ENCODE peak calls at places on chromosomes 6 and 20, in four cellular contexts. P is K562, I is GM12878, A is endothelial cell of umbilical vein. K is an unnamed sample.
A peak's percentile ranks its signal among the peaks of the same experiment; 100 is the strongest.

GRCh38 chr6:163836916-163837660 is 422.6 kb downstream of the QKI start:
- DNase-seq in P (no peak), I (no peak), A (no peak), K (no peak)

GRCh38 chr6:6713660-6714446 is 125.3 kb downstream of the LY86 start:
- DNase-seq in P (no peak), I (no peak), A (no peak), K (peak; percentile 52)

GRCh38 chr20:35226775-35227681 is 538 bp downstream of the MMP24 start:
- DNase-seq in P (peak; percentile 91), I (no peak), A (peak; percentile 35), K (peak; percentile 34)

GRCh38 chr6:26329763-26330511 is 35.1 kb upstream of the BTN3A2 start:
- DNase-seq in P (no peak), I (no peak), A (peak; percentile 52), K (peak; percentile 68)

GRCh38 chr20:11608736-11609135 is 309.0 kb upstream of the BTBD3 start:
- DNase-seq in P (no peak), I (no peak), A (no peak), K (no peak)

GRCh38 chr6:137798846-137799245 is 68.2 kb upstream of the TNFAIP3 start:
- DNase-seq in P (no peak), I (no peak), A (no peak), K (peak; percentile 32)

GRCh38 chr6:12246900-12247299 is 43.3 kb upstream of the EDN1 start:
- DNase-seq in P (no peak), I (no peak), A (no peak), K (peak; percentile 19)

GRCh38 chr6:24988562-24988961 is 52.8 kb upstream of the RIPOR2 start:
- DNase-seq in P (no peak), I (no peak), A (no peak), K (no peak)

GRCh38 chr6:166815629-166816028 is 140.7 kb downstream of the RNASET2 start:
- DNase-seq in P (no peak), I (no peak), A (no peak), K (no peak)

GRCh38 chr6:50030777-50031562 is 9.2 kb upstream of the DEFB110 start:
- DNase-seq in P (peak; percentile 12), I (no peak), A (no peak), K (peak; percentile 5)

GRCh38 chr20:3239026-3239866 is at the start of gene SLC4A11:
- DNase-seq in P (peak; percentile 74), I (no peak), A (peak; percentile 69), K (peak; percentile 33)

GRCh38 chr6:152453421-152453820 is 183.7 kb downstream of the SYNE1 start:
- DNase-seq in P (no peak), I (no peak), A (peak; percentile 63), K (no peak)

GRCh38 chr6:159131709-159132108 is 37.5 kb upstream of the FNDC1 start:
- DNase-seq in P (no peak), I (no peak), A (no peak), K (no peak)

GRCh38 chr6:137767931-137768690 is 98.9 kb upstream of the TNFAIP3 start:
- DNase-seq in P (no peak), I (peak; percentile 79), A (no peak), K (peak; percentile 64)

GRCh38 chr6:97653076-97653475 is 370.1 kb upstream of the MMS22L start:
- DNase-seq in P (no peak), I (no peak), A (no peak), K (no peak)

GRCh38 chr6:46234156-46234556 is 63.4 kb upstream of the ENPP5 start:
- DNase-seq in P (no peak), I (no peak), A (no peak), K (no peak)

GRCh38 chr6:107108201-107108890 is 7.0 kb downstream of the BEND3 start:
- DNase-seq in P (no peak), I (no peak), A (no peak), K (no peak)

GRCh38 chr6:90078513-90079289 is 184.4 kb downstream of the GJA10 start:
- DNase-seq in P (peak; percentile 28), I (no peak), A (no peak), K (no peak)

GRCh38 chr20:58906894-58907293 is 54.4 kb downstream of the GNAS start:
- DNase-seq in P (no peak), I (no peak), A (peak; percentile 91), K (peak; percentile 79)

GRCh38 chr6:136962661-136963060 is 40.6 kb downstream of the SLC35D3 start:
- DNase-seq in P (no peak), I (no peak), A (peak; percentile 61), K (no peak)

GRCh38 chr20:49964964-49965780 is 17.6 kb upstream of the SNAI1 start:
- DNase-seq in P (peak; percentile 86), I (no peak), A (peak; percentile 49), K (no peak)

GRCh38 chr6:28585335-28585734 is 59.7 kb downstream of the GPX5 start:
- DNase-seq in P (peak; percentile 39), I (no peak), A (no peak), K (peak; percentile 76)

GRCh38 chr20:60107621-60108020 is 149.4 kb downstream of the CDH26 start:
- DNase-seq in P (peak; percentile 24), I (no peak), A (no peak), K (no peak)

GRCh38 chr6:35370124-35370741 is 27.9 kb downstream of the PPARD start:
- DNase-seq in P (no peak), I (no peak), A (peak; percentile 83), K (peak; percentile 95)

GRCh38 chr6:15522856-15523529 is 139.8 kb downstream of the DTNBP1 start:
- DNase-seq in P (no peak), I (no peak), A (no peak), K (no peak)

GRCh38 chr6:87421576-87421975 is 13.8 kb downstream of the CFAP206 start:
- DNase-seq in P (no peak), I (no peak), A (no peak), K (no peak)

GRCh38 chr20:58219342-58219700 is 9.1 kb downstream of the ANKRD60 start:
- DNase-seq in P (no peak), I (no peak), A (no peak), K (peak; percentile 87)

GRCh38 chr6:148565931-148566663 is 180.7 kb upstream of the UST start:
- DNase-seq in P (no peak), I (no peak), A (peak; percentile 93), K (peak; percentile 97)

GRCh38 chr20:17795449-17796095 is 95.8 kb downstream of the BANF2 start:
- DNase-seq in P (no peak), I (no peak), A (no peak), K (no peak)

GRCh38 chr20:53581444-53582311 is 12.0 kb downstream of the ZNF217 start:
- DNase-seq in P (no peak), I (no peak), A (no peak), K (no peak)

GRCh38 chr20:52056203-52057062 is 135.1 kb downstream of the ZFP64 start:
- DNase-seq in P (no peak), I (no peak), A (no peak), K (peak; percentile 95)

GRCh38 chr6:132813173-132813856 is 1.1 kb upstream of the RPS12 start:
- DNase-seq in P (peak; percentile 37), I (no peak), A (peak; percentile 75), K (no peak)

GRCh38 chr6:95547043-95547442 is 30.3 kb upstream of the MANEA start:
- DNase-seq in P (no peak), I (no peak), A (no peak), K (no peak)

GRCh38 chr20:64163776-64164122 is 503 bp upstream of the MYT1 start:
- DNase-seq in P (no peak), I (no peak), A (no peak), K (no peak)

GRCh38 chr6:90610291-90610670 is 23.4 kb upstream of the MAP3K7 start:
- DNase-seq in P (no peak), I (no peak), A (peak; percentile 21), K (no peak)

DNA sequence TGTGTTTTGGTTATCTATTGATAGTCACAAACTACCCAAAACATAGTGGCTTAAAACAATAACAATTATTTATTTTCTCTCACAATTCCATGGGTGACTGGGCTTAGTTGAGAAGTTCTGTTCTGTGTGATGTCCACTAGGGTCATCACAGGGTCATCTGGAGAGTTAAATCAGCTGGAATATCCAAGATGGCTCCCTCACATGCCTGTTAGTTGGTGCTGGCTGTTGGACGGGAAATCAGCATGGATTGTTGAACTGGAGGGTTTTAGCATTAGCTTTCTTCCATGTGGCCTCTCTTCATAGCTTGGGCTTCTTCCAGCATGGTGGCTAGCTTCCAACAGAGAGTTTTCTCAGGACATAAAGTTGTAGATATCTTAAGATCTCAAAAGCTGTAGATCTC is 19.5 kb downstream of the MARCKS start:
- DNase-seq in P (no peak), I (no peak), A (no peak), K (peak; percentile 13)
- TF ChIP-seq FOS in P (no peak), I (no peak), A (no peak), K (no peak)

DNA sequence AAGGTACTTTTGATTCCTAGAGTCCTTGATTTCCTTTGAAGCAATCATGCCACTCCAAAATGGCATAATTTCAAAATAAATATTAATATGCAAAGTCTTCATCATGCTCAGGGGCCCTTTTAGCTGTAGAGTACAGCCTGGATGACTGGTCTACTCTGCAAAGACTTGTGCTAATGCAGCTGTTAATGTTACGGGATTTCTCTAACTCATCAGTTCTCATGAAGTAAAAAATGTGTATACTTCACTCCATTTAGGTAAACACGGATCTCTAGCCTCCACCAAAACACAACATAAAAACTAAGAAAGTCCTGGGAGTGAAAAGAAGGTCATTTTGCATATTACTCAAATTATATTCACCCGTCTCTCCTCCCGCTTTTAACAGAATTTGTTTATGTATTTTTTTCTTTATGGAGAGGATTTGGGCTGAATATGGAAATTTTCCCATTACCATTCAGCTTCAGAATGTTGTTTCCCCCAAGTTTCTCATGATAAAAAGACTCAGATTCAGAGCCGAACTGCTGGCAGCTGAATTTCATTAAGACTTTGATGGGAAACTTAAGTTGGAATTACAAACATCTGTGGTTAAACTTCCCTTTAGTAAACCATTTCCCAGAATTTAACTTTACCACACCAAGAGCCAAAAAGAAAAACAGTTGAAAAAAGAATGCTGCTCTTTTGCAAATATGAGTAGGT is 8.7 kb downstream of the LAMA4 start:
- DNase-seq in P (no peak), I (no peak), A (peak; percentile 14), K (peak; percentile 93)
- TF ChIP-seq FOS in P (no peak), I (no peak), A (no peak), K (no peak)

GRCh38 chr20:61332016-61332975 is 80.2 kb downstream of the CDH4 start:
- DNase-seq in P (no peak), I (no peak), A (no peak), K (no peak)

GRCh38 chr20:61333484-61334108 is 81.5 kb downstream of the CDH4 start:
- DNase-seq in P (no peak), I (no peak), A (no peak), K (no peak)

GRCh38 chr20:61330441-61330840 is 78.4 kb downstream of the CDH4 start:
- DNase-seq in P (no peak), I (no peak), A (no peak), K (no peak)

GRCh38 chr20:61328906-61329558 is 77.0 kb downstream of the CDH4 start:
- DNase-seq in P (no peak), I (no peak), A (peak; percentile 56), K (peak; percentile 17)

GRCh38 chr20:61331542-61331941 is 79.5 kb downstream of the CDH4 start:
- DNase-seq in P (no peak), I (no peak), A (peak; percentile 1), K (no peak)
- TF ChIP-seq FOS in P (no peak), I (no peak), A (no peak), K (no peak)

DNA sequence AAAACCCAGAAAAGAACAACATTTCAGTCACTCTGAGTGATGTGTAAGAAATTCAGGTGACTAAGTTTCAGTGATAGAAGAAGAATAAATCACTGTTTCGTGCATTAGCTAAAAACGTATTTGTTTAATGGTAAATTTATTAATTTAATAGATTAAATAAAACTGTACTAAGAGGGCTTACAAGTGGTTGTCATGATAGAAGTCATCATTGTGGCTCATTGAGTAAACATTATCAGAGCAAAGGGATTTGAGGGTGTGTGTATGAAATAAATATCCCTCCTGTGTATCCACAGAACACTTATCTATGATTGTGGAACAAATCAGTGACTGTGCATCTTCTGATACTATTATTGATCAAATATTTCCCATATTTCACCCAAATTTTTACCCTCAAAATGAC is 40.1 kb downstream of the THEMIS start:
- DNase-seq in P (no peak), I (no peak), A (no peak), K (no peak)
- TF ChIP-seq FOS in P (no peak), I (no peak), A (no peak), K (no peak)